ENCODE peak calls at places on chromosomes 16 and 17, in six cellular contexts. N is gastrocnemius medialis; J is coronary artery; C is natural killer cell treated with Interleukin-12 subunit alpha and Interleukin-12 subunit beta and Interleukin-15 and Interleukin-18, amount 100 ng/mL, for 72 hours; K is effector memory CD4-positive, alpha-beta T cell; Q is lung microvascular endothelial cell. B is an unnamed sample.

GRCh38 chr17:75633484-75634375 is 496 bp downstream of the SMIM5 start:
- DNase-seq in Q (peak), K (peak), N (peak), J (peak), C (no peak), B (peak)

GRCh38 chr17:81514485-81514734 is 1.8 kb upstream of the ACTG1 start:
- DNase-seq in N (no peak), J (no peak), Q (no peak), C (no peak), K (no peak), B (no peak)

GRCh38 chr16:615122-615521 is 15.7 kb upstream of the WFIKKN1 start:
- DNase-seq in N (no peak), C (no peak), Q (no peak), J (no peak), K (no peak), B (no peak)

GRCh38 chr17:41308251-41308917 is 725 bp downstream of the KRTAP16-1 start:
- DNase-seq in C (no peak), N (peak), K (peak), Q (no peak), J (no peak), B (no peak)

GRCh38 chr16:19913306-19913717 is 28.7 kb upstream of the GPRC5B start:
- DNase-seq in C (no peak), Q (peak), J (no peak), N (no peak), K (no peak), B (peak)

GRCh38 chr16:50251375-50252081 is 14.8 kb upstream of the ADCY7 start:
- DNase-seq in J (peak), C (no peak), N (no peak), Q (no peak), K (no peak), B (peak)

GRCh38 chr17:1515640-1516402 is 591 bp downstream of the INPP5K start:
- DNase-seq in N (peak), J (peak), C (peak), Q (peak), K (peak), B (peak)

GRCh38 chr16:16139061-16139460 is 84.2 kb downstream of the ABCC6 start:
- DNase-seq in K (no peak), Q (no peak), C (no peak), N (no peak), J (no peak), B (no peak)

GRCh38 chr16:30472328-30472942 is at the start of gene ITGAL:
- DNase-seq in Q (no peak), N (peak), K (peak), J (no peak), C (peak), B (no peak)

GRCh38 chr17:47304191-47304590 is 19.6 kb upstream of the EFCAB13 start:
- DNase-seq in Q (peak), J (no peak), C (no peak), K (no peak), N (no peak), B (no peak)

GRCh38 chr17:19740933-19741332 is 7.2 kb downstream of the ALDH3A1 start:
- DNase-seq in N (no peak), J (no peak), K (no peak), Q (no peak), C (no peak), B (no peak)

GRCh38 chr16:74450236-74450635 is 29.0 kb upstream of the CLEC18B start:
- DNase-seq in C (no peak), Q (no peak), N (no peak), J (no peak), K (no peak), B (no peak)

GRCh38 chr16:2278272-2278608 is 10.3 kb upstream of the RNPS1 start:
- DNase-seq in K (no peak), J (no peak), C (no peak), Q (no peak), N (no peak), B (no peak)

GRCh38 chr17:37067555-37068111 is 118.9 kb downstream of the AATF start:
- DNase-seq in N (peak), J (no peak), C (no peak), K (no peak), Q (peak), B (peak)

GRCh38 chr17:50431219-50431618 is 5.2 kb downstream of the ACSF2 start:
- DNase-seq in J (no peak), Q (no peak), C (no peak), K (no peak), N (no peak), B (no peak)

GRCh38 chr17:77089118-77089477 is 51.7 kb upstream of the SEC14L1 start:
- DNase-seq in N (no peak), J (no peak), Q (peak), C (no peak), K (no peak), B (no peak)

GRCh38 chr17:41176744-41177387 is 1.2 kb downstream of the KRTAP4-2 start:
- DNase-seq in N (no peak), Q (no peak), C (no peak), J (no peak), K (no peak), B (no peak)

GRCh38 chr16:21001262-21001661 is 100.7 kb downstream of the LYRM1 start:
- DNase-seq in K (no peak), N (no peak), C (no peak), Q (peak), J (no peak), B (peak)

GRCh38 chr16:87993901-87994300 is 42.7 kb downstream of the BANP start:
- DNase-seq in Q (no peak), K (no peak), J (no peak), C (no peak), N (no peak), B (no peak)

GRCh38 chr16:1613240-1613639 is 1.1 kb downstream of the CRAMP1 start:
- DNase-seq in Q (peak), J (no peak), N (no peak), C (no peak), K (no peak), B (no peak)

B was measured in fibroblast of pulmonary artery.